ENCODE peak calls at places on chromosomes 4 and X, in six cellular contexts. J, B, T, S, N and M are unnamed samples.

GRCh38 chr4:116122131-116122530 is 963.2 kb downstream of the TRAM1L1 start:
- DNase-seq in B (no peak), N (no peak), S (no peak), J (no peak), T (no peak), M (no peak)

GRCh38 chrX:103275947-103276567 is 493 bp downstream of the TCEAL5 start:
- DNase-seq in S (no peak), B (no peak), T (no peak), N (no peak), J (no peak), M (peak; percentile 74)

GRCh38 chr4:6732441-6733357 is 16.7 kb downstream of the BLOC1S4 start:
- DNase-seq in T (no peak), J (no peak), N (no peak), B (peak; percentile 66), S (no peak), M (peak; percentile 92)

GRCh38 chr4:174592985-174593335 is 70.7 kb upstream of the HPGD start:
- DNase-seq in B (no peak), T (no peak), J (no peak), N (no peak), S (no peak), M (no peak)

GRCh38 chrX:136065044-136065671 is 79.9 kb downstream of the SLC9A6 start:
- DNase-seq in T (no peak), J (no peak), S (no peak), B (no peak), N (no peak), M (no peak)

GRCh38 chrX:9310596-9310995 is 154.3 kb upstream of the TBL1X start:
- DNase-seq in J (no peak), N (no peak), T (no peak), S (no peak), B (no peak), M (no peak)

GRCh38 chr4:137310156-137310555 is 222.1 kb downstream of the PCDH18 start:
- DNase-seq in B (no peak), N (no peak), S (no peak), J (no peak), T (no peak), M (no peak)

GRCh38 chrX:2430265-2430825 is 70.4 kb downstream of the DHRSX start:
- DNase-seq in S (no peak), B (no peak), N (no peak), J (no peak), T (no peak), M (no peak)

GRCh38 chr4:119587796-119588195 is 40.8 kb downstream of the PDE5A start:
- DNase-seq in B (no peak), S (no peak), T (no peak), J (no peak), N (no peak), M (no peak)

GRCh38 chr4:845836-846251 is 19.9 kb upstream of the CPLX1 start:
- DNase-seq in T (no peak), N (no peak), S (no peak), B (no peak), J (no peak), M (peak; percentile 19)

GRCh38 chr4:147866532-147867271 is 134.8 kb downstream of the ARHGAP10 start:
- DNase-seq in T (peak; percentile 92), S (peak; percentile 94), N (peak; percentile 68), B (peak; percentile 75), J (peak; percentile 53), M (peak; percentile 97)

GRCh38 chr4:8817813-8818062 is 53.9 kb downstream of the HMX1 start:
- DNase-seq in T (no peak), S (peak; percentile 43), J (no peak), B (no peak), N (no peak), M (no peak)

GRCh38 chr4:78556655-78557054 is 5.1 kb downstream of the ANXA3 start:
- DNase-seq in J (no peak), S (no peak), T (no peak), N (no peak), B (no peak), M (no peak)

GRCh38 chr4:22695011-22695410 is 2.3 kb downstream of the GBA3 start:
- DNase-seq in N (no peak), J (no peak), T (no peak), B (no peak), S (no peak), M (no peak)

GRCh38 chr4:183200453-183200852 is 101.4 kb downstream of the WWC2 start:
- DNase-seq in S (peak; percentile 9), N (no peak), T (no peak), J (peak; percentile 19), B (peak; percentile 5), M (peak; percentile 75)

GRCh38 chr4:8516996-8517550 is 63.1 kb upstream of the GPR78 start:
- DNase-seq in B (no peak), S (no peak), J (no peak), N (no peak), T (no peak), M (no peak)

GRCh38 chr4:142728209-142728608 is 117.9 kb downstream of the INPP4B start:
- DNase-seq in T (no peak), N (no peak), J (no peak), B (no peak), S (no peak), M (no peak)

GRCh38 chr4:10605746-10606482 is 78.7 kb downstream of the CLNK start:
- DNase-seq in T (no peak), N (no peak), B (no peak), J (peak; percentile 21), S (no peak), M (no peak)

GRCh38 chr4:157888281-157888680 is 284.5 kb downstream of the GASK1B start:
- DNase-seq in J (no peak), T (no peak), B (no peak), N (no peak), S (no peak), M (no peak)

GRCh38 chr4:73868206-73869129 is 725 bp upstream of the CXCL1 start:
- DNase-seq in S (no peak), N (no peak), B (no peak), J (no peak), T (no peak), M (no peak)

GRCh38 chr4:3807311-3807710 is 41.1 kb downstream of the ADRA2C start:
- DNase-seq in S (no peak), T (no peak), B (no peak), J (no peak), N (no peak), M (peak; percentile 15)

GRCh38 chr4:16687011-16687410 is 211.4 kb downstream of the LDB2 start:
- DNase-seq in S (no peak), T (no peak), J (no peak), B (no peak), N (no peak), M (no peak)

GRCh38 chrX:15315509-15315908 is at the start of gene ASB11:
- DNase-seq in N (no peak), B (no peak), J (no peak), S (no peak), T (no peak), M (no peak)

GRCh38 chr4:98939892-98940298 is 11.0 kb upstream of the EIF4E start:
- DNase-seq in N (no peak), B (peak; percentile 39), T (no peak), S (peak; percentile 10), J (no peak), M (no peak)

GRCh38 chr4:179415842-179416223 is 1973.6 kb upstream of the AGA start:
- DNase-seq in T (no peak), S (no peak), N (no peak), J (no peak), B (no peak), M (no peak)

GRCh38 chr4:73383452-73383851 is 20.6 kb upstream of the ALB start:
- DNase-seq in B (no peak), N (no peak), S (no peak), T (no peak), J (no peak), M (no peak)

GRCh38 chr4:159593651-159594050 is 490.8 kb downstream of the RAPGEF2 start:
- DNase-seq in S (no peak), T (no peak), B (no peak), N (no peak), J (no peak), M (no peak)

GRCh38 chr4:83599183-83599582 is 63.3 kb downstream of the GPAT3 start:
- DNase-seq in T (no peak), B (no peak), J (no peak), N (no peak), S (no peak), M (no peak)

GRCh38 chr4:149552601-149553000 is 263.0 kb downstream of the IQCM start:
- DNase-seq in B (no peak), J (no peak), S (no peak), N (no peak), T (no peak), M (no peak)

GRCh38 chrX:34382416-34382815 is 250.3 kb upstream of the FAM47A start:
- DNase-seq in J (no peak), N (no peak), B (no peak), S (no peak), T (no peak), M (no peak)

GRCh38 chrX:119760026-119760902 is 1.9 kb downstream of the SOWAHD start:
- DNase-seq in T (no peak), J (no peak), N (no peak), B (no peak), S (no peak), M (no peak)